ENCODE peak calls at places on chromosomes 16 and 17, in six cellular contexts. V is HEK293T, Z is anterior cingulate cortex, L is left colon, J is cardiac muscle cell, B is T-cell. W is an unnamed sample.

GRCh38 chr17:68580236-68580903 is 20.8 kb downstream of the FAM20A start:
- DNase-seq in V (no peak), Z (no peak), L (peak), J (peak), B (no peak), W (no peak)

GRCh38 chr17:64747938-64748540 is 85.9 kb upstream of the SMURF2 start:
- DNase-seq in V (no peak), Z (no peak), L (no peak), J (peak), B (no peak), W (no peak)

GRCh38 chr17:15422392-15422957 is 44.9 kb downstream of the CDRT4 start:
- DNase-seq in V (no peak), Z (no peak), L (no peak), J (no peak), B (no peak), W (no peak)

GRCh38 chr16:5031601-5032000 is 2.1 kb downstream of the NAGPA start:
- DNase-seq in V (no peak), Z (no peak), L (no peak), J (no peak), B (no peak), W (no peak)

GRCh38 chr17:79633937-79634813 is 23.3 kb upstream of the RBFOX3 start:
- DNase-seq in V (peak), Z (no peak), L (peak), J (no peak), B (no peak), W (peak)

GRCh38 chr17:33520404-33521032 is 227.4 kb upstream of the ASIC2 start:
- DNase-seq in V (peak), Z (peak), L (no peak), J (peak), B (no peak), W (peak)

GRCh38 chr16:30527635-30528178 is 1.3 kb upstream of the ZNF768 start:
- DNase-seq in V (no peak), Z (no peak), L (peak), J (no peak), B (no peak), W (no peak)

GRCh38 chr17:5203908-5204294 is 12.2 kb upstream of the ZNF594 start:
- DNase-seq in V (no peak), Z (no peak), L (no peak), J (peak), B (no peak), W (no peak)

GRCh38 chr17:77892031-77892430 is 66.5 kb upstream of the TNRC6C start:
- DNase-seq in V (no peak), Z (no peak), L (no peak), J (no peak), B (no peak), W (no peak)

GRCh38 chr16:2981177-2981898 is 1.1 kb upstream of the PKMYT1 start:
- DNase-seq in V (no peak), Z (no peak), L (no peak), J (peak), B (no peak), W (peak)

GRCh38 chr16:89586853-89587252 is 11.3 kb downstream of the CPNE7 start:
- DNase-seq in V (peak), Z (no peak), L (no peak), J (peak), B (no peak), W (no peak)

GRCh38 chr16:27408012-27408601 is 6.1 kb downstream of the IL21R start:
- DNase-seq in V (no peak), Z (no peak), L (no peak), J (peak), B (no peak), W (no peak)

GRCh38 chr16:77548766-77549165 is 113.9 kb upstream of the ADAMTS18 start:
- DNase-seq in V (no peak), Z (no peak), L (no peak), J (no peak), B (no peak), W (no peak)

GRCh38 chr17:19723967-19724366 is 7.6 kb upstream of the SLC47A2 start:
- DNase-seq in V (no peak), Z (no peak), L (no peak), J (no peak), B (no peak), W (no peak)

GRCh38 chr17:65283704-65284103 is 146.5 kb downstream of the RGS9 start:
- DNase-seq in V (no peak), Z (no peak), L (peak), J (no peak), B (no peak), W (no peak)

GRCh38 chr17:75589919-75590303 is 2.3 kb downstream of the MYO15B start:
- DNase-seq in V (no peak), Z (no peak), L (no peak), J (no peak), B (no peak), W (peak)

GRCh38 chr16:79752421-79752820 is 151.9 kb upstream of the MAF start:
- DNase-seq in V (no peak), Z (no peak), L (no peak), J (no peak), B (no peak), W (no peak)

GRCh38 chr17:44557653-44558285 is 485 bp downstream of the FZD2 start:
- DNase-seq in V (no peak), Z (no peak), L (peak), J (peak), B (no peak), W (no peak)

GRCh38 chr17:68378202-68379149 is 78.8 kb downstream of the WIPI1 start:
- DNase-seq in V (peak), Z (peak), L (peak), J (peak), B (no peak), W (peak)

GRCh38 chr16:80788016-80788415 is 16.4 kb downstream of the CDYL2 start:
- DNase-seq in V (no peak), Z (no peak), L (no peak), J (no peak), B (no peak), W (no peak)

GRCh38 chr16:79508294-79508693 is 92.2 kb downstream of the MAF start:
- DNase-seq in V (no peak), Z (no peak), L (no peak), J (no peak), B (no peak), W (no peak)

GRCh38 chr17:48198950-48199541 is 91.5 kb downstream of the SNX11 start:
- DNase-seq in V (no peak), Z (no peak), L (peak), J (no peak), B (no peak), W (no peak)

GRCh38 chr17:81379523-81379942 is 15.7 kb upstream of the BAHCC1 start:
- DNase-seq in V (no peak), Z (no peak), L (peak), J (no peak), B (no peak), W (no peak)

GRCh38 chr17:72661093-72661944 is 431.2 kb downstream of the SLC39A11 start:
- DNase-seq in V (no peak), Z (peak), L (no peak), J (no peak), B (no peak), W (peak)

GRCh38 chr16:75943705-75944514 is 217.6 kb upstream of the CPHXL start:
- DNase-seq in V (no peak), Z (no peak), L (no peak), J (no peak), B (no peak), W (no peak)

GRCh38 chr16:11297492-11298142 is 16.5 kb upstream of the PRM1 start:
- DNase-seq in V (no peak), Z (peak), L (peak), J (peak), B (peak), W (peak)

GRCh38 chr17:19331134-19331533 is 31.4 kb downstream of the B9D1 start:
- DNase-seq in V (no peak), Z (no peak), L (no peak), J (peak), B (no peak), W (no peak)

GRCh38 chr17:83198366-83199341 is 119.2 kb downstream of the METRNL start:
- DNase-seq in V (no peak), Z (no peak), L (peak), J (no peak), B (no peak), W (peak)

GRCh38 chr16:11034005-11034404 is 89.6 kb downstream of the CLEC16A start:
- DNase-seq in V (no peak), Z (no peak), L (no peak), J (peak), B (no peak), W (no peak)

GRCh38 chr17:80423536-80424225 is 8.7 kb downstream of the ENDOV start:
- DNase-seq in V (no peak), Z (no peak), L (no peak), J (no peak), B (no peak), W (no peak)

GRCh38 chr17:5630434-5630833 is 46.1 kb upstream of the NLRP1 start:
- DNase-seq in V (no peak), Z (no peak), L (no peak), J (peak), B (no peak), W (no peak)

GRCh38 chr16:85306071-85306792 is 194.0 kb upstream of the CIBAR2 start:
- DNase-seq in V (no peak), Z (peak), L (peak), J (peak), B (peak), W (no peak)

GRCh38 chr17:34314279-34314678 is 5.0 kb upstream of the CCL8 start:
- DNase-seq in V (no peak), Z (peak), L (peak), J (peak), B (no peak), W (no peak)

W was measured in SJCRH30.